ENCODE peak calls at places on chromosomes 1 and 21, in five cellular contexts. O is GM23338, P is dorsolateral prefrontal cortex, T is upper lobe of right lung, X is thyroid gland. E is an unnamed sample.

GRCh38 chr1:199799116-199799515 is 228.4 kb upstream of the NR5A2 start:
- DNase-seq in O (peak), T (no peak), P (no peak), X (no peak), E (no peak)

GRCh38 chr1:25893072-25893604 is 13.1 kb downstream of the STMN1 start:
- DNase-seq in P (no peak), X (no peak), O (no peak), T (no peak), E (no peak)

GRCh38 chr21:38804617-38805281 is 980 bp upstream of the ETS2 start:
- DNase-seq in T (peak), X (peak), P (peak), O (peak), E (peak)

GRCh38 chr1:117467336-117467735 is 100.1 kb downstream of the MAN1A2 start:
- DNase-seq in X (no peak), O (no peak), P (no peak), T (no peak), E (no peak)

GRCh38 chr1:60825593-60825992 is 256.8 kb upstream of the NFIA start:
- DNase-seq in T (no peak), X (peak), O (peak), P (no peak), E (no peak)

GRCh38 chr1:230205719-230206198 is 138.7 kb downstream of the GALNT2 start:
- DNase-seq in O (no peak), T (no peak), X (no peak), P (no peak), E (no peak)

GRCh38 chr1:58575831-58576726 is 973 bp downstream of the TACSTD2 start:
- DNase-seq in O (peak), X (no peak), T (peak), P (no peak), E (no peak)

GRCh38 chr1:117051224-117052064 is 8.7 kb upstream of the TTF2 start:
- DNase-seq in P (no peak), O (no peak), T (no peak), X (no peak), E (no peak)

GRCh38 chr1:37741130-37741529 is 23.8 kb downstream of the EPHA10 start:
- DNase-seq in T (no peak), O (no peak), P (peak), X (no peak), E (no peak)

GRCh38 chr1:178034676-178035075 is 59.2 kb upstream of the RASAL2 start:
- DNase-seq in X (peak), O (no peak), P (no peak), T (no peak), E (no peak)

GRCh38 chr1:228267962-228268890 is 60.4 kb downstream of the OBSCN start:
- DNase-seq in X (no peak), P (no peak), T (no peak), O (peak), E (no peak)

GRCh38 chr1:18253093-18253492 is 145.5 kb downstream of the IGSF21 start:
- DNase-seq in T (no peak), P (no peak), X (no peak), O (no peak), E (no peak)

GRCh38 chr1:81213279-81213678 is 587.5 kb upstream of the ADGRL2 start:
- DNase-seq in X (no peak), T (no peak), O (peak), P (no peak), E (no peak)

GRCh38 chr1:6584126-6585080 is 4.6 kb downstream of the ZBTB48 start:
- DNase-seq in X (no peak), P (no peak), O (peak), T (no peak), E (no peak)

GRCh38 chr1:109307363-109308021 is 681 bp upstream of the MYBPHL start:
- DNase-seq in T (peak), O (no peak), X (peak), P (peak), E (no peak)

GRCh38 chr1:96418969-96419368 is 302.6 kb upstream of the PTBP2 start:
- DNase-seq in T (no peak), X (no peak), P (no peak), O (no peak), E (no peak)

GRCh38 chr1:206560021-206560716 is 52.1 kb downstream of the EIF2D start:
- DNase-seq in P (no peak), O (no peak), X (peak), T (no peak), E (no peak)

GRCh38 chr1:235018161-235018560 is 110.5 kb downstream of the TOMM20 start:
- DNase-seq in T (no peak), X (no peak), P (no peak), O (no peak), E (no peak)

GRCh38 chr1:224333939-224334701 is 4.1 kb upstream of the NVL start:
- DNase-seq in O (no peak), P (no peak), T (no peak), X (no peak), E (no peak)

DNA sequence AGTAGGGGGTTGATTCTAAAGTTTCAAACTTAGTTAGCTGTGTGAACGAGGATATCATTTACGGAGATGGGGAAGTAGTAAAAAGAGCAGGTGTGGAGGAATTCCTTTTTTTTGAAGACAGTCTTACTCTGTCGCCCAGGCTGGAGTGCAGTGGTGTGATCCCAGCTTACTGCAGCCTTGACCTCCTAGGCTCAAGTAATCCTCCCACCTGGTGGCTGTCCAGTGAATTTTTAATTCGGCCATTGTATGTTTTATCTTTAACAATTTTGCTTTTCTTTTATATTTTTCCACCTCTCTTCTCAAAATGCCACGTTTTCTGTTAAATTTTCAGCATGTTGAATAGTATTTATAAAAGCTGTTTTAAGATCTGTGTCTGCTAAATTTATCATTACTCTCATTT is 12.3 kb upstream of the CENPF start:
- DNase-seq in O (peak), X (no peak), T (no peak), P (no peak), E (no peak)
- TF ChIP-seq CTCF in O (peak), X (no peak), T (no peak), P (no peak), E (peak)

DNA sequence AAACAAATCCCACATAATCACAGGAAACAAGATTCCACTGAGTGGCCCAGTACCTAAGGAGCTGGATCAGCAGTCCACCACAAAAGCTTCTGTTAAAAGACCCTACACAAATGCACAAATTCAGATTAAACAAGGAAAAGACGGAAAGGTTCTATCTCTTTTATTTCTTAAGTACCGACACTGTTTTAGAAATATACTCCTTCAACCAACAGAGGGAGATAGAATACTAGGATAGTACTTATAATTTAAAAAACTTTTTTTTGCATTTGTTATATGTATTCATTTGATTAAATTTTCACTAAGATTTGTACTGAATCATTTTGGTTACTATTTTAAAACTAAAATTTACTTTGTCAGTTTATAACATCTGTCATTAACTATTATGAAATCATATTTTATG is 12.5 kb downstream of the CDC7 start:
- DNase-seq in O (no peak), P (no peak), T (no peak), X (no peak), E (no peak)
- TF ChIP-seq CTCF in O (peak), P (peak), T (peak), X (peak), E (peak)

GRCh38 chr21:42367379-42368165 is 1.2 kb upstream of the TFF1 start:
- DNase-seq in X (no peak), P (no peak), O (no peak), T (no peak), E (no peak)
- TF ChIP-seq CTCF in X (no peak), P (no peak), O (no peak), T (no peak), E (no peak)

DNA sequence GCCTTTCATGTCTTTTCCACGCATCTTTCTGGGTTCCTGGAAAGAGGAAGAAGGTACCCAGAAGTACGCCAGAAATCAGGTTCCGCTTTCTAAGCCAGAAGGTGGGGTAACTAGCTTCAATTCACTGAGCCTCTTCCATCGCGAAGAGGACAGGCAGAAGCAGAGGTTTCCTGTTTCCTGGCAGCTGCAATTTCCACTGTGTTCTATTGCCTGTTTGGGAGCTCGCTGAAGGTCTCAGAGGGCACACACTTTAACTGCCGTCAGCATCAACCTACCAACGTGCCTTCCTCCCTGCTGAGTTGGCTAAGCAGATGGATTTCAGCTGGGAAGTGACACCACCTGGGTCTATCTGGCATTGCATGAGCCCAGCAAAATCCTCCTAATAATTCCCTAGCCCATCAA is 10.0 kb downstream of the NCF2 start:
- DNase-seq in T (no peak), O (peak), X (no peak), P (no peak), E (no peak)
- TF ChIP-seq CTCF in T (no peak), O (peak), X (peak), P (no peak), E (peak)

GRCh38 chr1:10561497-10561896 is 86.7 kb downstream of the PEX14 start:
- DNase-seq in T (no peak), P (no peak), O (no peak), X (no peak), E (no peak)

GRCh38 chr1:10559386-10559785 is 84.6 kb downstream of the PEX14 start:
- DNase-seq in O (no peak), X (no peak), T (no peak), P (no peak), E (no peak)

GRCh38 chr1:10564063-10564462 is 89.3 kb downstream of the PEX14 start:
- DNase-seq in X (no peak), O (no peak), T (no peak), P (no peak), E (no peak)

GRCh38 chr1:10557714-10558113 is 83.0 kb downstream of the PEX14 start:
- DNase-seq in X (no peak), P (no peak), T (no peak), O (no peak), E (no peak)

GRCh38 chr1:10561955-10562354 is 87.2 kb downstream of the PEX14 start:
- DNase-seq in O (peak), X (no peak), T (no peak), P (no peak), E (no peak)
- TF ChIP-seq CTCF in O (peak), X (no peak), T (no peak), P (no peak), E (peak)

GRCh38 chr1:107787299-107787698 is 177.7 kb downstream of the VAV3 start:
- DNase-seq in P (no peak), X (peak), T (no peak), O (peak), E (no peak)
- TF ChIP-seq CTCF in P (no peak), X (no peak), T (no peak), O (peak), E (peak)

DNA sequence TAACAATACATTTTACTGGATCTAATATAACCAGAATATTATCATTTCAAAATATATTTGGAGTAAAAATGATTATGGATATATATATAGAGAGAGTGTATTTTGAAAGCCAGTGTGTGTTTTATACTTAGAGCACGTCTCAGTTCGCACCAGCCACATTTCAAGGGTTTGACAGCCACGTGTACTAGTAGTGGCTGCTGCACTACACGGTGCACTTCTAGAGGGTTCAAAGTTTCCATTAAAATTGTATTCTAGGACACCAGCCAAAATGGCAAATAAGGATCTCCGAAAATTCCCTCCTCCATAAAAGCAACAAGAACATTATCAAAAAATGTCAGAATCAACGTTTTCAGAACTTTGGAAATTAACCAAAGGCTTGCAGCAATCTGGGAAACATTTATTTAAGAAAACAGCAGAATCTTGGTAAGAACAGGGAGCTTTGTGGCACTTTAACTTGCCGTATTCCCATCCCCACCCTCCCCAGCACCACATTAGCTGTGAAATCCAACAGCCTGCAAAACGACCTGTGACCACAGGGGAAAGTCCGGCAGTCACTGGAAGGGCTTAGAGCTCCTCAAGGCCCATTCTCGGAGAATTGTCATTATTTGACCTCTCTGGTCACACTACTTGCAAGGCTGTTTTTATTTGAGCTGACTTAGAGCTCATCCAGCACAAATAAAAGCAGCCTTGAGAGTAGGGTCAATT is 33.5 kb upstream of the MRPS6 start:
- DNase-seq in X (no peak), P (no peak), T (no peak), O (peak), E (no peak)
- TF ChIP-seq CTCF in X (no peak), P (no peak), T (no peak), O (peak), E (no peak)

DNA sequence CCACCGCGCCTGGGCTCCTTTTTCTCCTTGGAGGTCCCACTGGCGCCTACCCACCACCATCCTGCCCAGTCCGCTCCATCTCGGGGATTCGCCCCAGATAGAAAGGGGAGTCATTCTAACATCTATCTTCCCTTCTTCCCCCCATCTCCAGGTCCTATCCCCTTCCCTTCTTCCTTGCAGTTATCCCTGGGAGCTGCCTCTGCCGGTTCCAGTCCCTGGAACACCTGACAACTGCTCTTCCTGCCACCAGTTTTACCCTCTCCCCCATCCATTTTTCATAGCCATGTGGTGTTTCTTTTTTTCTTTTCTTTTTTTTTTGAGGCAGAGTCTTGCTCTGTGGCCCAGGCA is 12.0 kb upstream of the COL16A1 start:
- DNase-seq in O (no peak), P (no peak), X (no peak), T (no peak), E (no peak)
- TF ChIP-seq CTCF in O (peak), P (no peak), X (no peak), T (no peak), E (peak)

GRCh38 chr1:154329152-154329521 is 3.8 kb downstream of the ATP8B2 start:
- DNase-seq in P (no peak), T (no peak), O (peak), X (no peak), E (no peak)
- TF ChIP-seq CTCF in P (no peak), T (peak), O (peak), X (peak), E (peak)

GRCh38 chr1:59776960-59777852 is 37.5 kb upstream of the HOOK1 start:
- DNase-seq in P (no peak), X (no peak), T (no peak), O (peak), E (no peak)

GRCh38 chr1:59775480-59775879 is 39.3 kb upstream of the HOOK1 start:
- DNase-seq in O (no peak), P (no peak), T (no peak), X (no peak), E (no peak)

DNA sequence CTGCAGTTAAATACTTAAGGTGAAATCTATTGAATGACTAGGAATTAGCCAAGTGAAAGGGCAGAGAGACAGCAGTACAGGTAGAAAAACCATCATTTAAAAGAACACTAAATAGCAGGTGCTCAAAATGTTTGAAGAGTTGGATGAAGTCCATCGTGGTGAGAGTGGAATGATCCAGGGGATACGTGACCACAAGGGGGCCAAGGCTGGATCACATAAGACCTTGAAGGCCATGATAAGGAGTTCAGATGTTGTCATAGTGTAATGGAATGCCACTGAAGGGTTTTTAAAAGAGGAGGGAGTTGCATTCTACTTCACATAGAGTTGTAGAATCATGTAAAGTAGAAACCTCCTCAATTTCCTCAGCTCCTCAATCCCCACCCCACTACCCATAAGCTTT is 34.8 kb upstream of the HOOK1 start:
- DNase-seq in P (no peak), T (no peak), O (peak), X (peak), E (no peak)
- TF ChIP-seq CTCF in P (no peak), T (no peak), O (peak), X (peak), E (peak)

E was measured in neural crest cell.